ENCODE peak calls at places on chromosomes 6 and 20, in seven cellular contexts. One of them, this sample, is unnamed.

GRCh38 chr6:53165333-53165732 is 16.7 kb upstream of the GCM1 start:
- ATAC-seq in lower lobe of right lung: no peak
- ATAC-seq in central memory CD8-positive, alpha-beta T cell: no peak
- ATAC-seq in Panc1: no peak
- ATAC-seq in stimulated activated effector memory CD8-positive, alpha-beta T cell treated with anti-CD3 and anti-CD28 coated beads, Interleukin-12 subunit alpha, Interleukin-12 subunit beta, amount 100 ng/mL, for 72 hours: no peak
- ATAC-seq in activated naive CD8-positive, alpha-beta T cell treated with anti-CD3 and anti-CD28 coated beads, Interleukin-2, amount 50 U/mL, for 24 hours: no peak
- ATAC-seq in WTC11: no peak
- ATAC-seq in this sample: no peak

GRCh38 chr6:2037230-2037926 is 208.0 kb downstream of the GMDS start:
- ATAC-seq in Panc1: no peak
- ATAC-seq in activated naive CD8-positive, alpha-beta T cell treated with anti-CD3 and anti-CD28 coated beads, Interleukin-2, amount 50 U/mL, for 24 hours: no peak
- ATAC-seq in lower lobe of right lung: no peak
- ATAC-seq in central memory CD8-positive, alpha-beta T cell: no peak
- ATAC-seq in WTC11: peak
- ATAC-seq in stimulated activated effector memory CD8-positive, alpha-beta T cell treated with anti-CD3 and anti-CD28 coated beads, Interleukin-12 subunit alpha, Interleukin-12 subunit beta, amount 100 ng/mL, for 72 hours: no peak
- ATAC-seq in this sample: no peak

GRCh38 chr20:56222945-56223344 is 25.6 kb upstream of the MC3R start:
- ATAC-seq in Panc1: no peak
- ATAC-seq in stimulated activated effector memory CD8-positive, alpha-beta T cell treated with anti-CD3 and anti-CD28 coated beads, Interleukin-12 subunit alpha, Interleukin-12 subunit beta, amount 100 ng/mL, for 72 hours: no peak
- ATAC-seq in central memory CD8-positive, alpha-beta T cell: no peak
- ATAC-seq in WTC11: no peak
- ATAC-seq in activated naive CD8-positive, alpha-beta T cell treated with anti-CD3 and anti-CD28 coated beads, Interleukin-2, amount 50 U/mL, for 24 hours: no peak
- ATAC-seq in lower lobe of right lung: no peak
- ATAC-seq in this sample: peak

GRCh38 chr6:26173836-26174144 is 86.6 kb downstream of the HFE start:
- ATAC-seq in stimulated activated effector memory CD8-positive, alpha-beta T cell treated with anti-CD3 and anti-CD28 coated beads, Interleukin-12 subunit alpha, Interleukin-12 subunit beta, amount 100 ng/mL, for 72 hours: no peak
- ATAC-seq in Panc1: no peak
- ATAC-seq in lower lobe of right lung: no peak
- ATAC-seq in activated naive CD8-positive, alpha-beta T cell treated with anti-CD3 and anti-CD28 coated beads, Interleukin-2, amount 50 U/mL, for 24 hours: no peak
- ATAC-seq in central memory CD8-positive, alpha-beta T cell: no peak
- ATAC-seq in WTC11: no peak
- ATAC-seq in this sample: no peak

GRCh38 chr6:18447552-18447951 is 60.4 kb downstream of the RNF144B start:
- ATAC-seq in stimulated activated effector memory CD8-positive, alpha-beta T cell treated with anti-CD3 and anti-CD28 coated beads, Interleukin-12 subunit alpha, Interleukin-12 subunit beta, amount 100 ng/mL, for 72 hours: no peak
- ATAC-seq in Panc1: no peak
- ATAC-seq in activated naive CD8-positive, alpha-beta T cell treated with anti-CD3 and anti-CD28 coated beads, Interleukin-2, amount 50 U/mL, for 24 hours: no peak
- ATAC-seq in lower lobe of right lung: no peak
- ATAC-seq in central memory CD8-positive, alpha-beta T cell: no peak
- ATAC-seq in WTC11: no peak
- ATAC-seq in this sample: no peak

GRCh38 chr6:12896208-12896733 is 179.7 kb downstream of the PHACTR1 start:
- ATAC-seq in WTC11: no peak
- ATAC-seq in activated naive CD8-positive, alpha-beta T cell treated with anti-CD3 and anti-CD28 coated beads, Interleukin-2, amount 50 U/mL, for 24 hours: no peak
- ATAC-seq in lower lobe of right lung: no peak
- ATAC-seq in stimulated activated effector memory CD8-positive, alpha-beta T cell treated with anti-CD3 and anti-CD28 coated beads, Interleukin-12 subunit alpha, Interleukin-12 subunit beta, amount 100 ng/mL, for 72 hours: no peak
- ATAC-seq in central memory CD8-positive, alpha-beta T cell: no peak
- ATAC-seq in Panc1: no peak
- ATAC-seq in this sample: no peak

GRCh38 chr6:110543106-110543505 is 66.7 kb upstream of the SLC22A16 start:
- ATAC-seq in stimulated activated effector memory CD8-positive, alpha-beta T cell treated with anti-CD3 and anti-CD28 coated beads, Interleukin-12 subunit alpha, Interleukin-12 subunit beta, amount 100 ng/mL, for 72 hours: peak
- ATAC-seq in WTC11: no peak
- ATAC-seq in Panc1: peak
- ATAC-seq in activated naive CD8-positive, alpha-beta T cell treated with anti-CD3 and anti-CD28 coated beads, Interleukin-2, amount 50 U/mL, for 24 hours: no peak
- ATAC-seq in central memory CD8-positive, alpha-beta T cell: no peak
- ATAC-seq in lower lobe of right lung: no peak
- ATAC-seq in this sample: peak

GRCh38 chr6:167683028-167683862 is 143.5 kb upstream of the AFDN start:
- ATAC-seq in Panc1: peak
- ATAC-seq in stimulated activated effector memory CD8-positive, alpha-beta T cell treated with anti-CD3 and anti-CD28 coated beads, Interleukin-12 subunit alpha, Interleukin-12 subunit beta, amount 100 ng/mL, for 72 hours: no peak
- ATAC-seq in WTC11: no peak
- ATAC-seq in lower lobe of right lung: peak
- ATAC-seq in activated naive CD8-positive, alpha-beta T cell treated with anti-CD3 and anti-CD28 coated beads, Interleukin-2, amount 50 U/mL, for 24 hours: no peak
- ATAC-seq in central memory CD8-positive, alpha-beta T cell: no peak
- ATAC-seq in this sample: peak

GRCh38 chr20:25461766-25462165 is 54.3 kb downstream of the GINS1 start:
- ATAC-seq in central memory CD8-positive, alpha-beta T cell: no peak
- ATAC-seq in stimulated activated effector memory CD8-positive, alpha-beta T cell treated with anti-CD3 and anti-CD28 coated beads, Interleukin-12 subunit alpha, Interleukin-12 subunit beta, amount 100 ng/mL, for 72 hours: no peak
- ATAC-seq in activated naive CD8-positive, alpha-beta T cell treated with anti-CD3 and anti-CD28 coated beads, Interleukin-2, amount 50 U/mL, for 24 hours: no peak
- ATAC-seq in Panc1: no peak
- ATAC-seq in WTC11: no peak
- ATAC-seq in lower lobe of right lung: no peak
- ATAC-seq in this sample: no peak

GRCh38 chr6:142839686-142840040 is 105.3 kb downstream of the HIVEP2 start:
- ATAC-seq in WTC11: peak
- ATAC-seq in activated naive CD8-positive, alpha-beta T cell treated with anti-CD3 and anti-CD28 coated beads, Interleukin-2, amount 50 U/mL, for 24 hours: peak
- ATAC-seq in stimulated activated effector memory CD8-positive, alpha-beta T cell treated with anti-CD3 and anti-CD28 coated beads, Interleukin-12 subunit alpha, Interleukin-12 subunit beta, amount 100 ng/mL, for 72 hours: peak
- ATAC-seq in lower lobe of right lung: no peak
- ATAC-seq in central memory CD8-positive, alpha-beta T cell: no peak
- ATAC-seq in Panc1: no peak
- ATAC-seq in this sample: no peak

GRCh38 chr6:52609968-52610367 is 33.1 kb upstream of the TRAM2 start:
- ATAC-seq in central memory CD8-positive, alpha-beta T cell: no peak
- ATAC-seq in Panc1: no peak
- ATAC-seq in lower lobe of right lung: no peak
- ATAC-seq in stimulated activated effector memory CD8-positive, alpha-beta T cell treated with anti-CD3 and anti-CD28 coated beads, Interleukin-12 subunit alpha, Interleukin-12 subunit beta, amount 100 ng/mL, for 72 hours: no peak
- ATAC-seq in WTC11: no peak
- ATAC-seq in activated naive CD8-positive, alpha-beta T cell treated with anti-CD3 and anti-CD28 coated beads, Interleukin-2, amount 50 U/mL, for 24 hours: no peak
- ATAC-seq in this sample: no peak

GRCh38 chr20:51085761-51086160 is 62.9 kb upstream of the KCNG1 start:
- ATAC-seq in central memory CD8-positive, alpha-beta T cell: no peak
- ATAC-seq in Panc1: no peak
- ATAC-seq in activated naive CD8-positive, alpha-beta T cell treated with anti-CD3 and anti-CD28 coated beads, Interleukin-2, amount 50 U/mL, for 24 hours: no peak
- ATAC-seq in stimulated activated effector memory CD8-positive, alpha-beta T cell treated with anti-CD3 and anti-CD28 coated beads, Interleukin-12 subunit alpha, Interleukin-12 subunit beta, amount 100 ng/mL, for 72 hours: no peak
- ATAC-seq in lower lobe of right lung: no peak
- ATAC-seq in WTC11: no peak
- ATAC-seq in this sample: no peak

GRCh38 chr20:16608265-16608636 is 35.0 kb upstream of the KIF16B start:
- ATAC-seq in central memory CD8-positive, alpha-beta T cell: no peak
- ATAC-seq in WTC11: no peak
- ATAC-seq in activated naive CD8-positive, alpha-beta T cell treated with anti-CD3 and anti-CD28 coated beads, Interleukin-2, amount 50 U/mL, for 24 hours: no peak
- ATAC-seq in stimulated activated effector memory CD8-positive, alpha-beta T cell treated with anti-CD3 and anti-CD28 coated beads, Interleukin-12 subunit alpha, Interleukin-12 subunit beta, amount 100 ng/mL, for 72 hours: no peak
- ATAC-seq in lower lobe of right lung: no peak
- ATAC-seq in Panc1: no peak
- ATAC-seq in this sample: no peak

GRCh38 chr20:35120012-35120701 is 27.0 kb downstream of the EDEM2 start:
- ATAC-seq in Panc1: no peak
- ATAC-seq in lower lobe of right lung: peak
- ATAC-seq in central memory CD8-positive, alpha-beta T cell: no peak
- ATAC-seq in stimulated activated effector memory CD8-positive, alpha-beta T cell treated with anti-CD3 and anti-CD28 coated beads, Interleukin-12 subunit alpha, Interleukin-12 subunit beta, amount 100 ng/mL, for 72 hours: peak
- ATAC-seq in WTC11: no peak
- ATAC-seq in activated naive CD8-positive, alpha-beta T cell treated with anti-CD3 and anti-CD28 coated beads, Interleukin-2, amount 50 U/mL, for 24 hours: peak
- ATAC-seq in this sample: no peak

GRCh38 chr6:15513801-15514711 is 148.8 kb downstream of the DTNBP1 start:
- ATAC-seq in central memory CD8-positive, alpha-beta T cell: no peak
- ATAC-seq in Panc1: no peak
- ATAC-seq in stimulated activated effector memory CD8-positive, alpha-beta T cell treated with anti-CD3 and anti-CD28 coated beads, Interleukin-12 subunit alpha, Interleukin-12 subunit beta, amount 100 ng/mL, for 72 hours: no peak
- ATAC-seq in WTC11: no peak
- ATAC-seq in lower lobe of right lung: no peak
- ATAC-seq in activated naive CD8-positive, alpha-beta T cell treated with anti-CD3 and anti-CD28 coated beads, Interleukin-2, amount 50 U/mL, for 24 hours: no peak
- ATAC-seq in this sample: peak

GRCh38 chr6:149455028-149455732 is 29.6 kb downstream of the ZC3H12D start:
- ATAC-seq in activated naive CD8-positive, alpha-beta T cell treated with anti-CD3 and anti-CD28 coated beads, Interleukin-2, amount 50 U/mL, for 24 hours: no peak
- ATAC-seq in stimulated activated effector memory CD8-positive, alpha-beta T cell treated with anti-CD3 and anti-CD28 coated beads, Interleukin-12 subunit alpha, Interleukin-12 subunit beta, amount 100 ng/mL, for 72 hours: no peak
- ATAC-seq in WTC11: no peak
- ATAC-seq in Panc1: no peak
- ATAC-seq in lower lobe of right lung: peak
- ATAC-seq in central memory CD8-positive, alpha-beta T cell: peak
- ATAC-seq in this sample: no peak

GRCh38 chr6:150485559-150486517 is 113.8 kb upstream of the PLEKHG1 start:
- ATAC-seq in central memory CD8-positive, alpha-beta T cell: no peak
- ATAC-seq in Panc1: no peak
- ATAC-seq in lower lobe of right lung: no peak
- ATAC-seq in activated naive CD8-positive, alpha-beta T cell treated with anti-CD3 and anti-CD28 coated beads, Interleukin-2, amount 50 U/mL, for 24 hours: no peak
- ATAC-seq in WTC11: no peak
- ATAC-seq in stimulated activated effector memory CD8-positive, alpha-beta T cell treated with anti-CD3 and anti-CD28 coated beads, Interleukin-12 subunit alpha, Interleukin-12 subunit beta, amount 100 ng/mL, for 72 hours: no peak
- ATAC-seq in this sample: no peak

GRCh38 chr6:122220254-122220653 is 179.2 kb upstream of the HSF2 start:
- ATAC-seq in Panc1: no peak
- ATAC-seq in WTC11: no peak
- ATAC-seq in central memory CD8-positive, alpha-beta T cell: no peak
- ATAC-seq in stimulated activated effector memory CD8-positive, alpha-beta T cell treated with anti-CD3 and anti-CD28 coated beads, Interleukin-12 subunit alpha, Interleukin-12 subunit beta, amount 100 ng/mL, for 72 hours: no peak
- ATAC-seq in lower lobe of right lung: no peak
- ATAC-seq in activated naive CD8-positive, alpha-beta T cell treated with anti-CD3 and anti-CD28 coated beads, Interleukin-2, amount 50 U/mL, for 24 hours: no peak
- ATAC-seq in this sample: no peak

GRCh38 chr6:149118737-149119653 is 198.5 kb upstream of the TAB2 start:
- ATAC-seq in stimulated activated effector memory CD8-positive, alpha-beta T cell treated with anti-CD3 and anti-CD28 coated beads, Interleukin-12 subunit alpha, Interleukin-12 subunit beta, amount 100 ng/mL, for 72 hours: no peak
- ATAC-seq in WTC11: no peak
- ATAC-seq in Panc1: no peak
- ATAC-seq in central memory CD8-positive, alpha-beta T cell: no peak
- ATAC-seq in lower lobe of right lung: no peak
- ATAC-seq in activated naive CD8-positive, alpha-beta T cell treated with anti-CD3 and anti-CD28 coated beads, Interleukin-2, amount 50 U/mL, for 24 hours: no peak
- ATAC-seq in this sample: no peak

GRCh38 chr6:50952092-50952932 is 133.6 kb downstream of the TFAP2B start:
- ATAC-seq in stimulated activated effector memory CD8-positive, alpha-beta T cell treated with anti-CD3 and anti-CD28 coated beads, Interleukin-12 subunit alpha, Interleukin-12 subunit beta, amount 100 ng/mL, for 72 hours: no peak
- ATAC-seq in lower lobe of right lung: no peak
- ATAC-seq in WTC11: peak
- ATAC-seq in activated naive CD8-positive, alpha-beta T cell treated with anti-CD3 and anti-CD28 coated beads, Interleukin-2, amount 50 U/mL, for 24 hours: no peak
- ATAC-seq in Panc1: no peak
- ATAC-seq in central memory CD8-positive, alpha-beta T cell: no peak
- ATAC-seq in this sample: no peak

GRCh38 chr20:12977634-12978394 is 31.0 kb upstream of the SPTLC3 start:
- ATAC-seq in central memory CD8-positive, alpha-beta T cell: no peak
- ATAC-seq in lower lobe of right lung: peak
- ATAC-seq in activated naive CD8-positive, alpha-beta T cell treated with anti-CD3 and anti-CD28 coated beads, Interleukin-2, amount 50 U/mL, for 24 hours: no peak
- ATAC-seq in WTC11: no peak
- ATAC-seq in Panc1: no peak
- ATAC-seq in stimulated activated effector memory CD8-positive, alpha-beta T cell treated with anti-CD3 and anti-CD28 coated beads, Interleukin-12 subunit alpha, Interleukin-12 subunit beta, amount 100 ng/mL, for 72 hours: no peak
- ATAC-seq in this sample: no peak

GRCh38 chr6:158642097-158642601 is 2.4 kb downstream of the DYNLT1 start:
- ATAC-seq in WTC11: no peak
- ATAC-seq in lower lobe of right lung: peak
- ATAC-seq in central memory CD8-positive, alpha-beta T cell: no peak
- ATAC-seq in stimulated activated effector memory CD8-positive, alpha-beta T cell treated with anti-CD3 and anti-CD28 coated beads, Interleukin-12 subunit alpha, Interleukin-12 subunit beta, amount 100 ng/mL, for 72 hours: no peak
- ATAC-seq in Panc1: no peak
- ATAC-seq in activated naive CD8-positive, alpha-beta T cell treated with anti-CD3 and anti-CD28 coated beads, Interleukin-2, amount 50 U/mL, for 24 hours: no peak
- ATAC-seq in this sample: peak

GRCh38 chr20:43969501-43969900 is 54.8 kb downstream of the TOX2 start:
- ATAC-seq in Panc1: no peak
- ATAC-seq in WTC11: no peak
- ATAC-seq in lower lobe of right lung: peak
- ATAC-seq in activated naive CD8-positive, alpha-beta T cell treated with anti-CD3 and anti-CD28 coated beads, Interleukin-2, amount 50 U/mL, for 24 hours: no peak
- ATAC-seq in stimulated activated effector memory CD8-positive, alpha-beta T cell treated with anti-CD3 and anti-CD28 coated beads, Interleukin-12 subunit alpha, Interleukin-12 subunit beta, amount 100 ng/mL, for 72 hours: no peak
- ATAC-seq in central memory CD8-positive, alpha-beta T cell: no peak
- ATAC-seq in this sample: no peak

GRCh38 chr20:49361872-49362663 is 84.2 kb upstream of the ZNFX1 start:
- ATAC-seq in WTC11: no peak
- ATAC-seq in activated naive CD8-positive, alpha-beta T cell treated with anti-CD3 and anti-CD28 coated beads, Interleukin-2, amount 50 U/mL, for 24 hours: no peak
- ATAC-seq in central memory CD8-positive, alpha-beta T cell: no peak
- ATAC-seq in stimulated activated effector memory CD8-positive, alpha-beta T cell treated with anti-CD3 and anti-CD28 coated beads, Interleukin-12 subunit alpha, Interleukin-12 subunit beta, amount 100 ng/mL, for 72 hours: no peak
- ATAC-seq in Panc1: no peak
- ATAC-seq in lower lobe of right lung: no peak
- ATAC-seq in this sample: no peak